ENCODE peak calls at places on chromosomes 1 and 21, in six cellular contexts. P is left ventricle myocardium inferior, W is epithelial cell of esophagus, S is GM23248, C is neuronal stem cell, F is WERI-Rb-1. R is an unnamed sample.

GRCh38 chr1:230306158-230306557 is 120.0 kb downstream of the PGBD5 start:
- DNase-seq in P (no peak), C (no peak), W (no peak), S (no peak), F (no peak), R (no peak)

GRCh38 chr1:27527223-27527856 is 37.4 kb upstream of the WASF2 start:
- DNase-seq in C (peak; percentile 59), F (peak; percentile 77), P (peak; percentile 70), S (no peak), W (peak; percentile 50), R (no peak)

GRCh38 chr1:158122823-158123390 is 57.8 kb upstream of the CD1D start:
- DNase-seq in P (no peak), C (no peak), S (no peak), W (no peak), F (no peak), R (no peak)

GRCh38 chr21:26933448-26933847 is 33.4 kb downstream of the ADAMTS5 start:
- DNase-seq in P (no peak), W (no peak), S (no peak), F (no peak), C (no peak), R (no peak)

GRCh38 chr1:22447581-22448215 is 4.0 kb upstream of the ZBTB40 start:
- DNase-seq in P (no peak), W (peak; percentile 62), S (peak; percentile 92), C (no peak), F (no peak), R (peak; percentile 84)

GRCh38 chr1:245245021-245245667 is 90.4 kb downstream of the KIF26B start:
- DNase-seq in P (no peak), S (no peak), W (no peak), C (no peak), F (no peak), R (no peak)

GRCh38 chr1:30274176-30274936 is 449.0 kb downstream of the MATN1 start:
- DNase-seq in S (no peak), W (no peak), C (no peak), F (no peak), P (no peak), R (no peak)

GRCh38 chr1:226404063-226404903 is 3.6 kb downstream of the PARP1 start:
- DNase-seq in C (no peak), W (no peak), P (no peak), F (no peak), S (peak; percentile 32), R (peak; percentile 6)

GRCh38 chr21:33490991-33491372 is 534 bp downstream of the DNAJC28 start:
- DNase-seq in W (no peak), C (no peak), S (peak; percentile 32), F (no peak), P (no peak), R (no peak)

GRCh38 chr21:29893687-29894086 is 46.1 kb downstream of the GRIK1 start:
- DNase-seq in F (no peak), P (no peak), W (peak; percentile 68), S (no peak), C (no peak), R (no peak)

GRCh38 chr1:12594490-12594889 is 23.5 kb downstream of the DHRS3 start:
- DNase-seq in F (no peak), P (no peak), W (no peak), S (no peak), C (no peak), R (no peak)
- H3K4me3 ChIP-seq in F (no peak overlapping the region), P (peak overlapping the region; percentile 54), W (no peak overlapping the region), S (peak overlapping the region; percentile 52), C (no peak overlapping the region), R (no peak overlapping the region)

GRCh38 chr1:17119076-17119743 is at the start of gene PADI2:
- DNase-seq in W (peak; percentile 72), F (no peak), P (peak; percentile 61), S (peak; percentile 75), C (peak; percentile 57), R (peak; percentile 12)
- H3K4me3 ChIP-seq in W (no peak within 1 kb of the TSS), F (no peak within 1 kb of the TSS), P (peak within 1 kb of the TSS; percentile 60), S (peak within 1 kb of the TSS; percentile 52), C (peak within 1 kb of the TSS; percentile 15), R (peak within 1 kb of the TSS; percentile 24)

GRCh38 chr1:184708084-184708676 is 46.5 kb downstream of the EDEM3 start:
- DNase-seq in W (no peak), P (no peak), C (no peak), F (no peak), S (no peak), R (no peak)
- H3K4me3 ChIP-seq in W (no peak overlapping the region), P (no peak overlapping the region), C (no peak overlapping the region), F (no peak overlapping the region), S (no peak overlapping the region), R (no peak overlapping the region)

GRCh38 chr1:13700521-13701273 is 709 bp downstream of the PRDM2 start:
- DNase-seq in C (peak; percentile 17), W (peak; percentile 19), F (peak; percentile 21), S (peak; percentile 63), P (peak; percentile 41), R (peak; percentile 6)
- H3K4me3 ChIP-seq in C (peak overlapping the region; percentile 53), W (peak overlapping the region; percentile 58), F (peak overlapping the region; percentile 38), S (peak overlapping the region; percentile 84), P (peak overlapping the region; percentile 85), R (peak overlapping the region; percentile 68)

DNA sequence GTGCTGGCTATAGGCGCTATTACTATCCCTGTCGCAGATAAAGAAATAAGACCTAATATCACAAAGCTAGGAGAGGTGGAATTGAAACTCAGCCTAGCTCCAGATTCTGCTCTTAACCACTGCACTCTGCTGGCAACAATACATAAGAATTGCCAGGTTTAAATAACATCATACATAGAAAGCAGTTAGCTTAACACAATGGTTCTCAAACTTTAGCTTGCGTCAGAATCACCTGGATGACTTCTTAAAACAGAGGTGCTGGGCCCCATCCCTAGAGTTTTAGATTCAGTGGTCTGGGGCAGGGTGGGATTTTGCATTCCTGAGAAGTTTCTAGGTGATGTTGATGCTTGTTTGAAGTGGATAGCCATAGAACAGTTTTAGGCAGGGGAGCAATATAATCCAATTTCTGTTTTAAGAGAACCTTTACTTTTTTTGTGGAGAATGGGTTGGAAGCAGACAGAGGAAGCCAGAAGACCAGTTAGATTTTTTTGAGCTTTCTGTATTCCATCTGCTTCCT is 1.1 kb upstream of the POMGNT1 start:
- DNase-seq in C (no peak), S (no peak), W (no peak), P (no peak), F (no peak), R (no peak)
- H3K4me3 ChIP-seq in C (no peak overlapping the region), S (peak overlapping the region; percentile 97), W (no peak overlapping the region), P (peak overlapping the region; percentile 77), F (no peak overlapping the region), R (no peak overlapping the region)

GRCh38 chr1:202164271-202165037 is 4.1 kb upstream of the PTPN7 start:
- DNase-seq in F (no peak), P (no peak), C (no peak), W (no peak), S (no peak), R (no peak)

GRCh38 chr1:202163281-202164270 is 3.2 kb upstream of the PTPN7 start:
- DNase-seq in W (no peak), S (no peak), F (no peak), P (no peak), C (no peak), R (no peak)

GRCh38 chr1:202162418-202163280 is 2.2 kb upstream of the PTPN7 start:
- DNase-seq in F (no peak), C (no peak), S (no peak), W (no peak), P (no peak), R (no peak)

GRCh38 chr1:202165942-202166843 is 5.8 kb upstream of the PTPN7 start:
- DNase-seq in W (no peak), F (no peak), P (no peak), C (no peak), S (no peak), R (no peak)

GRCh38 chr1:202165267-202165941 is 5.0 kb upstream of the PTPN7 start:
- DNase-seq in F (no peak), C (no peak), W (no peak), S (no peak), P (no peak), R (no peak)
- H3K4me3 ChIP-seq in F (no peak overlapping the region), C (no peak overlapping the region), W (no peak overlapping the region), S (no peak overlapping the region), P (no peak overlapping the region), R (no peak overlapping the region)

DNA sequence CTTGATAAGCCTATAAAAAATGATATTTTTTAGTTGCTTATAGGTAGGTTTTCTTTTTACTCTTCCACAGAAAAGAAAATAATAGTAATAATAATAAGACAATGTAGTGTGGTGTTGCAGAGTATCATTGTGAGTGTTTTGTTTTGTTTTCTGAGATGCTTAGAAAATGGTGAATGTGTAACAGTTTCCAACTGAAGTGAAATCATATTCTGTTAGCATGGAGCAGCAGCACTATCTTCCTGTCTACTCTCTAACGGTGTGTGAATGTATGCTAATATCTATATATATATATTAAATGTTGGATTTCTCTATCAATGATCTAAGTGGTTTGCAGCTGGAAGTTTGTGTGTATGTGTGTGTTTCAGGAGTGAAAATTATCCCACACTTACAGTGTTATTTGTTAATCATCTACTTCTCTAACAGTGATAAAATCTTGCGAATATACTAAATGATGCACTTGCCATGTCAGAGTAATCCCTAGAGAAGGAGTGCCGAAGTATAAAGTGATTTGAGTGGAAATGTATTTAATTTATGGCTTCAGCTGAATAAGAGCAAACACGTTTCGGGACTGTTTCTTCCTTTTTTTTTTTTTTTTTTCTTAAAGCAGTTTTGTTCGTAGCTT is 362 bp downstream of the SAMD13 start:
- DNase-seq in F (no peak), W (no peak), S (peak; percentile 17), P (no peak), C (no peak), R (no peak)
- H3K4me3 ChIP-seq in F (peak overlapping the region; percentile 7), W (no peak overlapping the region), S (peak overlapping the region; percentile 71), P (peak overlapping the region; percentile 63), C (no peak overlapping the region), R (no peak overlapping the region)

DNA sequence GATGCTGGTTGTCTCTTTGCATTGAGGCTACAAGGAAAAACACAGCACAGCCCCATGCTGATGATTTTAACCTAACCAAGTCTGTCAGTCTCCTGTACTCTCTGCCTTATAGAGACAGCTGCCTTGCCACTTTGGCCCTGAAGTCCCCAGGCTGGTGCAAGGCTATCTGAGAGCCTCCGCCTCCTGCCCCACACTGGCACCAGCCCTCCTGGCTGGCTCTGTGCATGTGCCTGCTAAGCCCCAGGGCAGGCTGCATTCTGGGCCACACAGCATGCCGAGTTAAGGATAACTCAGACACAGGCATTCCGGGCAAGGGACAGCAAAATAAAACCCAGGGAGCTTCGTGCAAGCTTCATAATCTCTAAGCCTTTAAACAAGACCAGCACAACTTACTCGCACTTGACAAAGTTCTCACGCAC is 910 bp downstream of the RUNX1 start:
- DNase-seq in P (no peak), C (no peak), S (peak; percentile 36), W (peak; percentile 16), F (no peak), R (no peak)
- H3K4me3 ChIP-seq in P (peak overlapping the region; percentile 31), C (no peak overlapping the region), S (peak overlapping the region; percentile 47), W (no peak overlapping the region), F (no peak overlapping the region), R (peak overlapping the region; percentile 60)

GRCh38 chr1:163069655-163070277 is 605 bp downstream of the RGS4 start:
- DNase-seq in C (no peak), P (no peak), F (no peak), S (peak; percentile 15), W (no peak), R (no peak)
- H3K4me3 ChIP-seq in C (no peak overlapping the region), P (peak overlapping the region; percentile 57), F (no peak overlapping the region), S (peak overlapping the region; percentile 82), W (no peak overlapping the region), R (peak overlapping the region; percentile 62)

R was measured in brain microvascular endothelial cell.